ENCODE peak calls at places on chromosomes 5 and 9, in five cellular contexts. One of them, this sample, is unnamed.

GRCh38 chr5:14659821-14660607 is 4.5 kb upstream of the OTULIN start:
- DNase-seq in astrocyte: peak
- DNase-seq in tibial artery: no peak
- DNase-seq in H1: no peak
- DNase-seq in AG09309: peak
- DNase-seq in this sample: peak

GRCh38 chr5:108232805-108233204 is 149.1 kb downstream of the FBXL17 start:
- DNase-seq in astrocyte: no peak
- DNase-seq in tibial artery: no peak
- DNase-seq in H1: no peak
- DNase-seq in AG09309: no peak
- DNase-seq in this sample: no peak

GRCh38 chr5:96868603-96869371 is 7.5 kb upstream of the ERAP2 start:
- DNase-seq in astrocyte: peak
- DNase-seq in tibial artery: no peak
- DNase-seq in H1: no peak
- DNase-seq in AG09309: peak
- DNase-seq in this sample: peak

GRCh38 chr5:59768204-59769040 is 125.1 kb downstream of the PDE4D start:
- DNase-seq in astrocyte: peak
- DNase-seq in tibial artery: peak
- DNase-seq in H1: peak
- DNase-seq in AG09309: no peak
- DNase-seq in this sample: no peak

GRCh38 chr9:72315089-72315509 is 49.9 kb downstream of the ZFAND5 start:
- DNase-seq in astrocyte: peak
- DNase-seq in tibial artery: peak
- DNase-seq in H1: no peak
- DNase-seq in AG09309: peak
- DNase-seq in this sample: no peak

GRCh38 chr5:68200288-68200687 is 15.3 kb upstream of the PIK3R1 start:
- DNase-seq in astrocyte: no peak
- DNase-seq in tibial artery: no peak
- DNase-seq in H1: no peak
- DNase-seq in AG09309: no peak
- DNase-seq in this sample: no peak

GRCh38 chr5:136350339-136350738 is 15.0 kb downstream of the TRPC7 start:
- DNase-seq in astrocyte: no peak
- DNase-seq in tibial artery: no peak
- DNase-seq in H1: no peak
- DNase-seq in AG09309: no peak
- DNase-seq in this sample: no peak

GRCh38 chr5:115815693-115816225 is 700 bp downstream of the CDO1 start:
- DNase-seq in astrocyte: peak
- DNase-seq in tibial artery: peak
- DNase-seq in H1: no peak
- DNase-seq in AG09309: no peak
- DNase-seq in this sample: no peak

GRCh38 chr5:40716000-40716399 is 36.3 kb downstream of the PTGER4 start:
- DNase-seq in astrocyte: no peak
- DNase-seq in tibial artery: no peak
- DNase-seq in H1: no peak
- DNase-seq in AG09309: no peak
- DNase-seq in this sample: no peak
- TF ChIP-seq CTCF in astrocyte: peak
- TF ChIP-seq CTCF in tibial artery: no peak
- TF ChIP-seq CTCF in H1: no peak
- TF ChIP-seq CTCF in AG09309: peak
- TF ChIP-seq CTCF in this sample: peak

DNA sequence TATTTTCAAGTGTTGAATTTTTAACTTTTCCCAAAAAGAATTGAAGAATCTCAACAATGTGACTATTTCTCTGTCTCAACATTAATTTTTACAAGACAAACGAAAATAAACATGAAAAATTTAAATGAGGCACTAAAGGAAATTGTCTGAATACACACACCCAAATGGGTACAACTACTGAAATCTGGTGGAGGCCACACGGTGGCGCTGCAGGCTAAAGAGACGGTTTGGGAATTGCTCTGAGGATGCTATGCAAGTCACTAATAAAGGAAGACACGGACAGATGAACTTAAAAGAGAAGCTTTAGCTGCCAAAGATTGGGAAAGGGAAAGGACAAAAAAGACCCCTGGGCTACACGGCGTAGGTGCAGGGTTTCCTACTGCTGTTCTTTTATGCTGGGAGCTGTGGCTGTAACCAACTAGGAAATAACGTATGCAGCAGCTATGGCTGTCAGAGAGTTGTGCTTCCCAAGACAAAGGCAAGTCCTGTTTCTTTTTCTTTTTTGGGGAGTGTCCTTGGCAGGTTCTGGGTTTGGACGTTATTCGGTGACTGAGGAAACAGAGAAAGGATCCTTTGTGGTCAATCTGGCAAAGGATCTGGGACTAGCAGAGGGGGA is at the start of gene PCDHB10:
- DNase-seq in astrocyte: no peak
- DNase-seq in tibial artery: no peak
- DNase-seq in H1: no peak
- DNase-seq in AG09309: no peak
- DNase-seq in this sample: no peak
- TF ChIP-seq CTCF in astrocyte: peak
- TF ChIP-seq CTCF in tibial artery: peak
- TF ChIP-seq CTCF in H1: peak
- TF ChIP-seq CTCF in AG09309: peak
- TF ChIP-seq CTCF in this sample: peak

GRCh38 chr9:88587885-88588628 is 53.1 kb downstream of the NXNL2 start:
- DNase-seq in astrocyte: no peak
- DNase-seq in tibial artery: no peak
- DNase-seq in H1: no peak
- DNase-seq in AG09309: no peak
- DNase-seq in this sample: no peak

GRCh38 chr9:88587182-88587581 is 52.2 kb downstream of the NXNL2 start:
- DNase-seq in astrocyte: no peak
- DNase-seq in tibial artery: no peak
- DNase-seq in H1: no peak
- DNase-seq in AG09309: no peak
- DNase-seq in this sample: no peak

GRCh38 chr9:88589656-88590055 is 54.7 kb downstream of the NXNL2 start:
- DNase-seq in astrocyte: no peak
- DNase-seq in tibial artery: no peak
- DNase-seq in H1: no peak
- DNase-seq in AG09309: no peak
- DNase-seq in this sample: no peak

GRCh38 chr9:88593537-88594185 is 58.7 kb downstream of the NXNL2 start:
- DNase-seq in astrocyte: peak
- DNase-seq in tibial artery: no peak
- DNase-seq in H1: no peak
- DNase-seq in AG09309: no peak
- DNase-seq in this sample: no peak

DNA sequence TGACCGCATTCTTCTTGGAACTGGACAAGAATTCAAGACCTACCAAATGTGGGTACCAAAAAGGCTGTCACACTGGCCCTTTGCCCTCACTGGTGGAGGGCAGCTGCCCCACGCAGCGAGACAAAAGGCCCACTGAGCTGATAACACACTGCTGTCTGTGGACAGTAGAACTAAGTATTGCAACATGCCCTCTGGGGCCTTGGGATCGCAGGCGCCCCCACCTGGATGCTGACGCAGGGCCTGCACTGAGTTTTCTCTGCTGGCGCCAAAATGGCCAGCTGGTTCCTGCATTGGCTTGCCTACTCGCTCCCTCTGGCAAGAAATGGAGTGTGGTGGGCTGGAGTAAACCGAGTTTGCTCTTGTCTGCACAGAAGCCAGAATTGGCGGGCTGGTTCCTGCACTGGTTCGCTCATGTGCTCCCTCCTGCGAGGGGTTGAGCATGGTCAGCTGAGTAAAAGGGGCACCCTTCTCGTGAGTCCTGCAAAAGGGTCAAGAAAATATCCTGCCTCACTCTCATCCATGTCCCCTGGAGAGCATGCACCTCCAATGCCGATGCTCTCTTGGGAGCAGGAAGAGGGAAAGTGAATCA is 55.7 kb downstream of the NXNL2 start:
- DNase-seq in astrocyte: no peak
- DNase-seq in tibial artery: no peak
- DNase-seq in H1: peak
- DNase-seq in AG09309: no peak
- DNase-seq in this sample: no peak
- TF ChIP-seq CTCF in astrocyte: no peak
- TF ChIP-seq CTCF in tibial artery: no peak
- TF ChIP-seq CTCF in H1: peak
- TF ChIP-seq CTCF in AG09309: no peak
- TF ChIP-seq CTCF in this sample: no peak

GRCh38 chr5:139635606-139636206 is 12.4 kb upstream of the CXXC5 start:
- DNase-seq in astrocyte: peak
- DNase-seq in tibial artery: peak
- DNase-seq in H1: no peak
- DNase-seq in AG09309: peak
- DNase-seq in this sample: peak
- TF ChIP-seq CTCF in astrocyte: peak
- TF ChIP-seq CTCF in tibial artery: peak
- TF ChIP-seq CTCF in H1: no peak
- TF ChIP-seq CTCF in AG09309: peak
- TF ChIP-seq CTCF in this sample: peak

This sample was measured in AG09319.